ENCODE peak calls at places on chromosomes 7 and 10, in four cellular contexts. C is MCF 10A, Q is fibroblast of the conjunctiva, H is left ventricle myocardium superior. J is an unnamed sample.

GRCh38 chr10:31580646-31581045 is 261.6 kb downstream of the ZEB1 start:
- DNase-seq in C (no peak), Q (no peak), H (peak; percentile 43), J (no peak)

GRCh38 chr10:118041316-118041715 is 5.4 kb downstream of the RAB11FIP2 start:
- DNase-seq in C (peak; percentile 53), Q (peak; percentile 5), H (no peak), J (peak; percentile 30)

GRCh38 chr10:122251459-122252255 is 19.4 kb upstream of the BTBD16 start:
- DNase-seq in C (no peak), Q (no peak), H (no peak), J (no peak)

GRCh38 chr10:63766766-63767505 is 245.7 kb downstream of the REEP3 start:
- DNase-seq in C (no peak), Q (no peak), H (no peak), J (peak; percentile 48)

GRCh38 chr10:69501657-69502056 is 50.4 kb downstream of the TSPAN15 start:
- DNase-seq in C (no peak), Q (no peak), H (peak; percentile 4), J (no peak)

GRCh38 chr10:79316671-79317431 is 30.4 kb upstream of the PPIF start:
- DNase-seq in C (no peak), Q (no peak), H (peak; percentile 28), J (no peak)

GRCh38 chr10:127016331-127016730 is 111.1 kb downstream of the DOCK1 start:
- DNase-seq in C (no peak), Q (no peak), H (no peak), J (no peak)

GRCh38 chr7:19146699-19147098 is 1.5 kb upstream of the FERD3L start:
- DNase-seq in C (peak; percentile 53), Q (no peak), H (no peak), J (peak; percentile 4)

GRCh38 chr10:79024296-79024695 is 44.5 kb upstream of the ZMIZ1 start:
- DNase-seq in C (no peak), Q (no peak), H (no peak), J (no peak)

GRCh38 chr7:107659666-107660065 is 962 bp upstream of the SLC26A4 start:
- DNase-seq in C (peak; percentile 74), Q (peak; percentile 49), H (no peak), J (peak; percentile 64)

GRCh38 chr10:113273877-113274829 is 278.7 kb upstream of the HABP2 start:
- DNase-seq in C (no peak), Q (peak; percentile 66), H (peak; percentile 85), J (no peak)

GRCh38 chr7:127677433-127678230 is 25.6 kb downstream of the SND1 start:
- DNase-seq in C (no peak), Q (no peak), H (no peak), J (no peak)

GRCh38 chr7:47078241-47078640 is 503.7 kb downstream of the TNS3 start:
- DNase-seq in C (no peak), Q (no peak), H (no peak), J (no peak)

GRCh38 chr10:25707541-25707940 is 226.5 kb upstream of the MYO3A start:
- DNase-seq in C (no peak), Q (no peak), H (no peak), J (no peak)

GRCh38 chr7:128879939-128880746 is 17.5 kb downstream of the ATP6V1F start:
- DNase-seq in C (peak; percentile 70), Q (no peak), H (peak; percentile 81), J (no peak)

GRCh38 chr7:101911011-101911799 is 93.8 kb downstream of the CUX1 start:
- DNase-seq in C (no peak), Q (no peak), H (peak; percentile 80), J (no peak)

GRCh38 chr10:70497120-70497545 is 18.6 kb downstream of the PALD1 start:
- DNase-seq in C (no peak), Q (no peak), H (no peak), J (no peak)

GRCh38 chr7:151798851-151799428 is 78.0 kb downstream of the PRKAG2 start:
- DNase-seq in C (peak; percentile 27), Q (no peak), H (no peak), J (no peak)

GRCh38 chr10:125231116-125231812 is 70.9 kb upstream of the CTBP2 start:
- DNase-seq in C (peak; percentile 90), Q (peak; percentile 79), H (no peak), J (peak; percentile 84)

GRCh38 chr10:17547026-17547425 is 70.1 kb downstream of the HACD1 start:
- DNase-seq in C (no peak), Q (no peak), H (no peak), J (no peak)

GRCh38 chr10:124536496-124537050 is 75.0 kb downstream of the LHPP start:
- DNase-seq in C (no peak), Q (no peak), H (no peak), J (no peak)

GRCh38 chr7:12719141-12719919 is 31.9 kb downstream of the ARL4A start:
- DNase-seq in C (peak; percentile 85), Q (peak; percentile 63), H (no peak), J (peak; percentile 67)

GRCh38 chr10:45235823-45236222 is 79.6 kb downstream of the OR13A1 start:
- DNase-seq in C (peak; percentile 34), Q (no peak), H (no peak), J (no peak)

GRCh38 chr10:111139567-111139966 is 62.7 kb downstream of the ADRA2A start:
- DNase-seq in C (no peak), Q (no peak), H (no peak), J (no peak)

GRCh38 chr7:118580743-118581382 is 356.4 kb downstream of the ANKRD7 start:
- DNase-seq in C (no peak), Q (no peak), H (no peak), J (no peak)

GRCh38 chr7:45157286-45157652 is 322 bp upstream of the RAMP3 start:
- DNase-seq in C (no peak), Q (no peak), H (no peak), J (no peak)

GRCh38 chr10:103278862-103279298 is 1.9 kb downstream of the INA start:
- DNase-seq in C (peak; percentile 49), Q (no peak), H (peak; percentile 67), J (no peak)

GRCh38 chr7:22269963-22270362 is 87.0 kb downstream of the RAPGEF5 start:
- DNase-seq in C (peak; percentile 15), Q (no peak), H (no peak), J (no peak)

GRCh38 chr7:80916770-80917681 is 1.8 kb downstream of the SEMA3C start:
- DNase-seq in C (peak; percentile 66), Q (peak; percentile 50), H (no peak), J (no peak)

GRCh38 chr7:8260871-8261707 is 878 bp downstream of the ICA1 start:
- DNase-seq in C (peak; percentile 51), Q (no peak), H (peak; percentile 78), J (no peak)

GRCh38 chr7:99653754-99654153 is 26.0 kb downstream of the CYP3A5 start:
- DNase-seq in C (peak; percentile 8), Q (no peak), H (no peak), J (no peak)

GRCh38 chr10:93235686-93236085 is 162.0 kb downstream of the CYP26A1 start:
- DNase-seq in C (peak; percentile 15), Q (peak; percentile 10), H (no peak), J (peak; percentile 26)

J was measured in skeletal muscle cell.